ENCODE peak calls at places on chromosome 22, in ten cellular contexts. E is osteoblast, S is heart right ventricle, M is HAP-1, Y is endodermal cell, B is vagina, F is GM06990, Z is mammary epithelial cell, I is esophagus squamous epithelium, A is left ventricle myocardium inferior. D is an unnamed sample. For H3K36me3, the result is how much of the 10 kb centered on the place peaks cover.

GRCh38 chr22:36823177-36823839 is 6.5 kb upstream of the PVALB start:
- DNase-seq in E (no peak), S (no peak), M (no peak), Y (peak), B (no peak), F (no peak), Z (no peak), I (no peak), A (no peak), D (no peak)

GRCh38 chr22:39638958-39639357 is 68.4 kb downstream of the CACNA1I start:
- DNase-seq in E (no peak), S (no peak), M (no peak), Y (no peak), B (no peak), F (no peak), Z (no peak), I (no peak), A (no peak), D (no peak)

GRCh38 chr22:44049369-44050231 is 25.5 kb downstream of the PARVB start:
- DNase-seq in E (peak), S (no peak), M (no peak), Y (peak), B (no peak), F (no peak), Z (no peak), I (no peak), A (no peak), D (no peak)

GRCh38 chr22:36925388-36926290 is 12.2 kb downstream of the CSF2RB start:
- DNase-seq in E (peak), S (no peak), M (no peak), Y (peak), B (no peak), F (no peak), Z (no peak), I (no peak), A (no peak), D (no peak)

GRCh38 chr22:23404689-23405365 is 175.3 kb downstream of the IGLL1 start:
- DNase-seq in E (peak), S (no peak), M (peak), Y (peak), B (no peak), F (no peak), Z (no peak), I (no peak), A (no peak), D (no peak)

GRCh38 chr22:21762712-21763581 is 27.4 kb upstream of the YPEL1 start:
- DNase-seq in E (no peak), S (no peak), M (no peak), Y (no peak), B (no peak), F (no peak), Z (peak), I (no peak), A (no peak), D (no peak)

GRCh38 chr22:26416670-26417270 is 12.3 kb upstream of the ASPHD2 start:
- DNase-seq in E (peak), S (no peak), M (no peak), Y (peak), B (no peak), F (no peak), Z (peak), I (no peak), A (no peak), D (no peak)

GRCh38 chr22:40409613-40410113 is 39.3 kb downstream of the SGSM3 start:
- DNase-seq in E (no peak), S (no peak), M (no peak), Y (no peak), B (no peak), F (no peak), Z (no peak), I (no peak), A (no peak), D (no peak)

GRCh38 chr22:43867839-43868652 is 5.7 kb upstream of the SULT4A1 start:
- DNase-seq in E (peak), S (peak), M (peak), Y (peak), B (no peak), F (no peak), Z (peak), I (no peak), A (peak), D (no peak)

GRCh38 chr22:31953251-31953650 is 8.9 kb downstream of the YWHAH start:
- DNase-seq in E (no peak), S (no peak), M (no peak), Y (no peak), B (no peak), F (no peak), Z (no peak), I (no peak), A (no peak), D (no peak)

GRCh38 chr22:41576877-41577276 is 12.8 kb downstream of the PMM1 start:
- DNase-seq in E (peak), S (peak), M (peak), Y (peak), B (no peak), F (peak), Z (peak), I (no peak), A (peak), D (peak)

GRCh38 chr22:40610329-40610850 is 26.1 kb downstream of the MRTFA start:
- DNase-seq in E (no peak), S (no peak), M (no peak), Y (no peak), B (no peak), F (no peak), Z (no peak), I (no peak), A (no peak), D (no peak)

GRCh38 chr22:38674888-38675287 is 6.9 kb upstream of the TOMM22 start:
- DNase-seq in E (no peak), S (no peak), M (no peak), Y (no peak), B (no peak), F (no peak), Z (no peak), I (no peak), A (no peak), D (no peak)

GRCh38 chr22:28332410-28332809 is 347.2 kb downstream of the TTC28 start:
- DNase-seq in E (no peak), S (no peak), M (no peak), Y (no peak), B (no peak), F (no peak), Z (no peak), I (no peak), A (no peak), D (no peak)

GRCh38 chr22:23984430-23984829 is 4.5 kb downstream of the GSTT2 start:
- DNase-seq in E (peak), S (no peak), M (peak), Y (no peak), B (peak), F (no peak), Z (peak), I (no peak), A (no peak), D (no peak)

GRCh38 chr22:35642305-35642741 is 5.9 kb upstream of the APOL6 start:
- DNase-seq in E (peak), S (no peak), M (no peak), Y (no peak), B (peak), F (no peak), Z (no peak), I (no peak), A (no peak), D (no peak)

GRCh38 chr22:49033616-49034015 is 794.1 kb downstream of the BRD1 start:
- DNase-seq in E (no peak), S (no peak), M (no peak), Y (no peak), B (no peak), F (no peak), Z (no peak), I (no peak), A (no peak), D (no peak)

GRCh38 chr22:26894766-26895485 is 237.5 kb downstream of the MIAT start:
- DNase-seq in E (peak), S (no peak), M (no peak), Y (no peak), B (peak), F (no peak), Z (peak), I (no peak), A (no peak), D (no peak)

GRCh38 chr22:33896801-33897620 is 23.3 kb downstream of the LARGE1 start:
- DNase-seq in E (no peak), S (no peak), M (peak), Y (peak), B (no peak), F (peak), Z (no peak), I (no peak), A (no peak), D (no peak)

GRCh38 chr22:37428649-37429586 is 1.6 kb upstream of the ELFN2 start:
- DNase-seq in E (peak), S (peak), M (peak), Y (peak), B (no peak), F (no peak), Z (no peak), I (no peak), A (peak), D (peak)

GRCh38 chr22:45127866-45128265 is 35.9 kb upstream of the NUP50 start:
- DNase-seq in E (peak), S (no peak), M (no peak), Y (no peak), B (no peak), F (no peak), Z (peak), I (no peak), A (no peak), D (no peak)

GRCh38 chr22:17104336-17104935 is 16.7 kb downstream of the TMEM121B start:
- DNase-seq in E (peak), S (no peak), M (no peak), Y (no peak), B (no peak), F (no peak), Z (no peak), I (no peak), A (no peak), D (no peak)

GRCh38 chr22:39773976-39774539 is 119.5 kb downstream of the ENTHD1 start:
- DNase-seq in E (no peak), S (no peak), M (no peak), Y (no peak), B (no peak), F (peak), Z (no peak), I (no peak), A (no peak), D (no peak)

GRCh38 chr22:36065775-36066544 is 37.3 kb upstream of the RBFOX2 start:
- DNase-seq in E (peak), S (peak), M (peak), Y (peak), B (no peak), F (peak), Z (peak), I (no peak), A (peak), D (peak)

GRCh38 chr22:34416321-34416900 is 496.1 kb upstream of the LARGE1 start:
- DNase-seq in E (no peak), S (no peak), M (no peak), Y (peak), B (no peak), F (no peak), Z (no peak), I (no peak), A (no peak), D (no peak)

GRCh38 chr22:31630331-31631329 is 31.4 kb downstream of the PISD start:
- DNase-seq in E (peak), S (peak), M (peak), Y (peak), B (no peak), F (peak), Z (peak), I (peak), A (peak), D (peak)

GRCh38 chr22:38032681-38033521 is 24.3 kb upstream of the PICK1 start:
- DNase-seq in E (peak), S (no peak), M (no peak), Y (no peak), B (no peak), F (no peak), Z (no peak), I (no peak), A (no peak), D (no peak)

GRCh38 chr22:40040927-40041326 is 46.2 kb downstream of the FAM83F start:
- DNase-seq in E (no peak), S (peak), M (peak), Y (no peak), B (no peak), F (no peak), Z (peak), I (no peak), A (peak), D (no peak)

GRCh38 chr22:48884786-48885185 is 942.9 kb downstream of the BRD1 start:
- DNase-seq in E (no peak), S (no peak), M (no peak), Y (peak), B (no peak), F (no peak), Z (no peak), I (no peak), A (peak), D (no peak)

GRCh38 chr22:17717708-17718107 is 56.6 kb downstream of the BID start:
- DNase-seq in E (no peak), S (no peak), M (no peak), Y (no peak), B (no peak), F (no peak), Z (peak), I (no peak), A (no peak), D (no peak)

GRCh38 chr22:47626428-47627390 is 864.3 kb downstream of the TBC1D22A start:
- DNase-seq in E (no peak), S (no peak), M (no peak), Y (peak), B (peak), F (no peak), Z (no peak), I (no peak), A (no peak), D (no peak)

GRCh38 chr22:29650370-29650769 is 46.9 kb downstream of the NF2 start:
- DNase-seq in E (no peak), S (no peak), M (no peak), Y (no peak), B (no peak), F (no peak), Z (no peak), I (no peak), A (no peak), D (no peak)
- H3K36me3 ChIP-seq in E (under half), S (under half), M (under half), Y (under half), B (under half), F (under half), Z (under half), I (under half), A (under half), D (under half)

DNA sequence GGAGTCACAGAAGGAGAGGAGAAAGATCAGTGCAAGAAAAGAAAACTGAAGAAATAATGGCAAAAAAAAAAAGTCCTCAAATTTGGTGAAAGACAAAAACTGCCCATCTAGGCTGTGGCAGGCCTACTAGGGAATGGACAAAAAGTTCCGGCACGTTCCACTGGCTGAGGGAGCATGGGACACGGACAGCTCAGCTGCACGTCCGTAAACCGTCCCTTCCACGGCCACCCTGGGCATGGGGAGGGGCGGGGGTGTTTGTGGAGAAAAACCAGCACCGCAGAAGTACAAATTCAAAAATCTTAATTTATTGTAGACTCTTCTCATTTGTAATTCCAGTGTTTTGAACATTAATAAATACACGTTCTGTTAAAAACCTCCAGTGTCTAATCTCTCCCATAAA is 25.4 kb downstream of the TRMU start:
- DNase-seq in E (no peak), S (no peak), M (no peak), Y (no peak), B (no peak), F (no peak), Z (no peak), I (no peak), A (no peak), D (no peak)
- H3K36me3 ChIP-seq in E (under half), S (under half), M (under half), Y (under half), B (under half), F (under half), Z (under half), I (half or more), A (under half), D (under half)

GRCh38 chr22:19807161-19807913 is 46.8 kb downstream of the TBX1 start:
- DNase-seq in E (peak), S (no peak), M (no peak), Y (peak), B (no peak), F (no peak), Z (no peak), I (no peak), A (peak), D (no peak)
- H3K36me3 ChIP-seq in E (under half), S (under half), M (under half), Y (under half), B (under half), F (under half), Z (under half), I (under half), A (under half), D (under half)

GRCh38 chr22:50210378-50211139 is 9.7 kb downstream of the SELENOO start:
- DNase-seq in E (peak), S (no peak), M (no peak), Y (no peak), B (no peak), F (no peak), Z (no peak), I (no peak), A (no peak), D (no peak)
- H3K36me3 ChIP-seq in E (half or more), S (under half), M (half or more), Y (half or more), B (under half), F (under half), Z (under half), I (half or more), A (half or more), D (under half)

GRCh38 chr22:42682113-42682851 is 33.1 kb upstream of the CYB5R3 start:
- DNase-seq in E (no peak), S (no peak), M (no peak), Y (no peak), B (no peak), F (no peak), Z (no peak), I (no peak), A (no peak), D (no peak)
- H3K36me3 ChIP-seq in E (under half), S (under half), M (under half), Y (under half), B (under half), F (under half), Z (under half), I (under half), A (under half), D (under half)

D was measured in CD8-positive, alpha-beta memory T cell.